ENCODE peak calls at places on chromosomes 4 and X, in four cellular contexts. K is astrocyte of the spinal cord, Z is upper lobe of right lung, F is neuronal stem cell. Q is an unnamed sample.

GRCh38 chrX:56281789-56282188 is 49.6 kb downstream of the KLF8 start:
- DNase-seq in K (peak), F (no peak), Z (no peak), Q (no peak)

GRCh38 chr4:184444953-184445309 is 29.4 kb downstream of the IRF2 start:
- DNase-seq in K (no peak), F (no peak), Z (no peak), Q (no peak)

GRCh38 chr4:6134612-6135220 is 65.6 kb downstream of the JAKMIP1 start:
- DNase-seq in K (no peak), F (no peak), Z (no peak), Q (no peak)

GRCh38 chrX:150329282-150329681 is 33.8 kb upstream of the MAMLD1 start:
- DNase-seq in Z (no peak), F (no peak), K (no peak), Q (no peak)

GRCh38 chrX:109635151-109635550 is 10.2 kb upstream of the KCNE5 start:
- DNase-seq in K (peak), Z (no peak), F (no peak), Q (peak)

GRCh38 chrX:15465896-15466651 is 27.1 kb downstream of the PIR start:
- DNase-seq in F (no peak), K (no peak), Z (no peak), Q (no peak)

GRCh38 chr4:188869581-188869980 is 730.3 kb downstream of the TRIML1 start:
- DNase-seq in Z (no peak), K (peak), F (no peak), Q (no peak)

GRCh38 chr4:167023359-167023925 is 210.9 kb downstream of the SPOCK3 start:
- DNase-seq in K (no peak), Z (no peak), F (no peak), Q (no peak)

GRCh38 chr4:1595789-1596325 is 88.3 kb downstream of the FAM53A start:
- DNase-seq in F (no peak), K (no peak), Z (peak), Q (no peak)

GRCh38 chr4:158610790-158611189 is 60.9 kb downstream of the C4orf46 start:
- DNase-seq in Z (no peak), K (peak), F (no peak), Q (no peak)

GRCh38 chrX:43836435-43837184 is 45.6 kb downstream of the MAOB start:
- DNase-seq in Z (no peak), K (peak), F (peak), Q (peak)

GRCh38 chrX:50613846-50614245 is 143.2 kb upstream of the DGKK start:
- DNase-seq in K (peak), Z (no peak), F (no peak), Q (no peak)

GRCh38 chr4:151677193-151677592 is 83.6 kb downstream of the GATB start:
- DNase-seq in Z (no peak), F (no peak), K (no peak), Q (no peak)

GRCh38 chr4:150173420-150173819 is 95.2 kb downstream of the DCLK2 start:
- DNase-seq in Z (no peak), F (no peak), K (peak), Q (no peak)

GRCh38 chr4:142095886-142096605 is 459.7 kb downstream of the IL15 start:
- DNase-seq in K (peak), F (no peak), Z (no peak), Q (no peak)

GRCh38 chr4:166195101-166195500 is 322.1 kb downstream of the TLL1 start:
- DNase-seq in F (no peak), K (no peak), Z (no peak), Q (no peak)

GRCh38 chr4:65472531-65472930 is 197.8 kb downstream of the EPHA5 start:
- DNase-seq in K (no peak), F (no peak), Z (no peak), Q (no peak)

GRCh38 chrX:136176399-136176825 is 29.1 kb downstream of the FHL1 start:
- DNase-seq in Z (no peak), F (no peak), K (peak), Q (no peak)

GRCh38 chrX:130108647-130109428 is 1.5 kb downstream of the ELF4 start:
- DNase-seq in Z (peak), F (no peak), K (peak), Q (no peak)

GRCh38 chr4:70969076-70969475 is 24.4 kb upstream of the DCK start:
- DNase-seq in F (no peak), K (peak), Z (no peak), Q (no peak)

GRCh38 chr4:148311493-148311892 is 130.7 kb downstream of the NR3C2 start:
- DNase-seq in F (no peak), Z (no peak), K (no peak), Q (no peak)

GRCh38 chrX:15718283-15718970 is 19.6 kb upstream of the CA5B start:
- DNase-seq in K (no peak), Z (no peak), F (no peak), Q (no peak)

DNA sequence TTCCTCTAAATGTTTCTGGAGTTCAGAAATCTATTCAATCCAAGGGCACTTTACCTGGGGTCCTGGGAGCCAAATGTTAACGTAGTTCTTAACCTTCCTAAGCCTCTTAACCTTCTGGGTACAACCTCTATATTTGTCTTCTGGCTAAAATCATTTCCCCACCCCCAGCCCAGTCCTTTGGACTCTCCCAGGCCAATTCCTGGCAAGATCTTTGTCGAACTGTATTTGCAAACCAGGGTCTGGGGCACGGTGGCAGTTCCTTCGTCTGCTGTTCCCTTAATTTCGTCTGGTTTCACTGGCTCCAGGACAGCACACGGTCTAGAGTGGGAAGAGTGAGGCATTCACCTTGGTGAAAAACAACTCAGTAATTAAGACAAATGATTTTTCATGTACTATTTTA is 811 bp upstream of the SLC25A5 start:
- DNase-seq in Z (no peak), F (no peak), K (no peak), Q (no peak)
- H3K4me3 ChIP-seq in Z (peak), F (no peak), K (no peak), Q (no peak)

DNA sequence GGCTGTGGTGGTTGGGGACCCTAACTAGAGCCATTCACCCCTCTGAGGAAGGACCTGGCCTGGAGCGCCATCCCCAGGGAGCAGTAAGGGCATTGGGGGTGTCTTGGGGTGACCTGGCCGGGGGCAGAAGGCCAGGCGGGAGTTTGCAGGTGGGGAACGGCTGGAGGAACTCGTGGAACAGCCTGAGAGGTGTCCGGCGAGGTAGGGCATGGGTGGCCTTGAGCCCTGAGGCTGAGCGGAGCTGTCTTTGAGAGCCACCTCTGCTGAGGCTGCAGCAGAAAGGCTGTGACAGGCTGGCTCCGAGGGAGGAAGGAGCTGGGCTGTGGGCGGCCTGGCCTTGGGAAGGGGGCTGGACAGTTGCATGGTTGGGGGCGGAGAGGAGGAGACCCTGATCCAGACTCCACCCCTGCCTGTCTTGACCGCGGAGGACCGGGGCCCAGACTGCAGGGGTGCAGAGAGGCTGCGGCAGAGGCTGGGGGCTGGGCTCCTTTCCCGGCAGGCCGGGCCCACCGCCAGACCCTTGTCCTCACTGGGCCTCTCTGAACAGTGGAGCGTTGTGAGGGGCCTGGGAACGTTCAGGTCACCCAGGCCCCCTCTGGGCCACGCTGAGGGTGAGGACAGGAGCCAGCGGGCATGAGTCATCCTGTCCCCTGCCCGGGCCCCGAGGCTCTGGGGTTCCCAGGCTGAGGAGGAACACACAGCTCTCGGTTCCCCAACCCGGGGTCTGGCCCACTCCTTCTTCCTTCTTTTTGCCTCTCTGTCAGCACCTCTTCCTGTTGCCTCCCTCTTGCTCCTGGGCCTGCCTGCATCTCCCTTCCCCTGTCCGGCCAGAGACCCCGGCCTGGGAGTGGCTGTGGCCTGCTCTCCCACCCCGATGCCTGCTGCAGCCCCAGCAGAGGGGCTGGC is 8.1 kb downstream of the SH3BP2 start:
- DNase-seq in F (peak), Z (peak), K (peak), Q (no peak)
- H3K4me3 ChIP-seq in F (peak), Z (peak), K (no peak), Q (peak)

GRCh38 chr4:144659493-144659892 is 13.5 kb downstream of the HHIP start:
- DNase-seq in K (no peak), Z (no peak), F (no peak), Q (no peak)
- H3K4me3 ChIP-seq in K (no peak), Z (no peak), F (no peak), Q (no peak)

GRCh38 chrX:85221361-85221760 is 22.2 kb downstream of the SATL1 start:
- DNase-seq in F (no peak), K (no peak), Z (no peak), Q (no peak)
- H3K4me3 ChIP-seq in F (no peak), K (no peak), Z (no peak), Q (no peak)

DNA sequence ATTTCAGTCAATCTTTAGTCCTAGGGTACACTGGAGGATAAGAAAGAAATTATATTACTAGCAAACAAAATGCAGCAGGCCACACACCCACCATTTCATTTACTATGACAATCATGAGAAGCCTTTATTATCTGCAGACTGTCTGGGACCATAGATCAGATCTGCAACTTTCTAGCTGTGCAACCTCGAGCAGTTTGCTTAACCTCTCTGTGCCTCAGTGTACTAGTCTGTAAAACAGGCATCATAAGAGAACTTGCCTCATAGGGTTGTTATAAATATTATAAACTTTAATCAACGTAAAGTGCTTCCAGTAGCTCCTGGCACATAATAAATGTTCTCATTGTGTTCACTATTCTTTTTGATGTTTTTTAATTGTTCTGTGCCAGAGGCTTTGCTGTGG is 128.2 kb upstream of the C1QTNF7 start:
- DNase-seq in Z (no peak), F (no peak), K (no peak), Q (no peak)
- H3K4me3 ChIP-seq in Z (no peak), F (no peak), K (no peak), Q (no peak)

GRCh38 chrX:13088155-13088485 is 43.7 kb upstream of the FAM9C start:
- DNase-seq in K (no peak), F (no peak), Z (no peak), Q (no peak)

GRCh38 chrX:13092455-13092941 is 48.1 kb upstream of the FAM9C start:
- DNase-seq in K (no peak), F (no peak), Z (peak), Q (no peak)

GRCh38 chrX:13090261-13091110 is 46.1 kb upstream of the FAM9C start:
- DNase-seq in F (no peak), K (no peak), Z (no peak), Q (no peak)

GRCh38 chrX:13093489-13094140 is 49.2 kb upstream of the FAM9C start:
- DNase-seq in F (no peak), K (no peak), Z (no peak), Q (no peak)

GRCh38 chrX:13091111-13091765 is 46.8 kb upstream of the FAM9C start:
- DNase-seq in F (no peak), K (no peak), Z (no peak), Q (no peak)
- H3K4me3 ChIP-seq in F (no peak), K (no peak), Z (peak), Q (no peak)

GRCh38 chr4:25938251-25939186 is 24.5 kb downstream of the SMIM20 start:
- DNase-seq in F (no peak), Z (no peak), K (peak), Q (no peak)
- H3K4me3 ChIP-seq in F (no peak), Z (no peak), K (no peak), Q (no peak)

GRCh38 chr4:39045791-39046221 is 13.6 kb upstream of the TMEM156 start:
- DNase-seq in F (no peak), K (peak), Z (no peak), Q (no peak)

GRCh38 chr4:39044947-39045734 is 12.9 kb upstream of the TMEM156 start:
- DNase-seq in K (peak), F (peak), Z (peak), Q (no peak)

GRCh38 chr4:39047691-39048090 is 14.3 kb upstream of the KLHL5 start:
- DNase-seq in K (no peak), F (no peak), Z (no peak), Q (no peak)

GRCh38 chr4:39044364-39044946 is 12.2 kb upstream of the TMEM156 start:
- DNase-seq in F (peak), K (peak), Z (peak), Q (peak)

DNA sequence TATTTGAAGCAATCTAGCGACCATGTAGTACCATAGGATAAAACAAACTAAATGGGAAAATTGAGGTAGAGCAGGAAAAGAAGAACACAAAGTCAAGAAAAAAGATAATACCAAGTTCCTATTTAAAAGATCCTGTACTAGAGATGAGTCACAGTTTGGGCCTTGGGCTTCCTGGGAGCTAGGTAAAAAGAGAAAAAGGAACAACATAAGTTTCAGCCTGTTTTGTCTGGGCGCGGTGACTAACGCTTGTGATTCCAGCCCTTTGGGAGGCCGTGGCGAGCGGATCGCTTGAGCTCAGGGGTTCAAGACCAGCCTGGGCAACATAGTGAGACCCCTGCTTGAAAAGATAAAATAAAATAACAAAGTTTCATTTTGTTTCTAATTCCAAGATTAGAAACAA is 14.0 kb upstream of the TMEM156 start:
- DNase-seq in Z (no peak), K (peak), F (no peak), Q (no peak)
- H3K4me3 ChIP-seq in Z (peak), K (peak), F (no peak), Q (peak)

GRCh38 chrX:38018734-38019410 is 12.5 kb downstream of the SYTL5 start:
- DNase-seq in F (no peak), K (peak), Z (no peak), Q (no peak)
- H3K4me3 ChIP-seq in F (no peak), K (no peak), Z (no peak), Q (no peak)

DNA sequence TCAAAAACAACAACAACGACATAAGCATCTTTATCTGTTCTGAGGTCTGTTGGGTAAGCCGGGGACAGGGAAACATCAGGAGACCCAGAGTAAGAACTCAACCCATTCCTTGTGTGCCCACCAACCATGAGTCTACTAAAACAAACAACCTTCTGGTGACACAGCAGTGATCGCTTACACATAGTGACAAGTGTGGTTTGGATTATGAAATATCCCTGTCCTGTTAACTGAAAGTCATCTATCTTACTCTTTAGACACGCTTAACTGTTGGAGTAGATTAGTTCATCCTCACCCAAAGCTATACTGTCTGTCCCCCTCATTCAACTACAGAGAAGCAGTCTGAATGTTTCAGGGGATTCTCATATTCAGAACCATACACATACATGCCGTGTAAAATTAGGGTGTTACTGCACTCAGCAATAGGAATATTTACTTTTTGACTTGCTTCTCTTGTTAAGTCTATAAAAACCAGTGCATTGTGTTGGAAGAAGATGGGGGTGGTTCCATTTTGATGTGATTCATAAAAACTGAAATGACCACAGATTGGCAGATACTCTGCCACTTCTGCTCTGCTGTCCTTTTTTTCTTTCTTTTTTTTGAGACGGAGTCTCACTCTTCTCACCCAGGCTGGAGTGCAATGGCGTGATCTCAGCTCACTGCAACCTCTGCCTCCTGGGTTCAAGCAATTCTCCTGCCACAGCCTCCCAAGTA is 27.4 kb downstream of the PHKA2 start:
- DNase-seq in F (no peak), K (no peak), Z (no peak), Q (no peak)
- H3K4me3 ChIP-seq in F (no peak), K (no peak), Z (no peak), Q (no peak)

Q was measured in NT2/D1.